ENCODE peak calls at places on chromosomes 4 and X, in eight cellular contexts. One of them, this sample, is unnamed.

GRCh38 chr4:63563288-63564014 is 845.8 kb downstream of the TECRL start:
- DNase-seq in prostate gland: no peak
- DNase-seq in HT1080: peak
- DNase-seq in hypothalamus: no peak
- DNase-seq in left ventricle myocardium inferior: no peak
- DNase-seq in kidney: no peak
- DNase-seq in nephron progenitor cell: no peak
- DNase-seq in COR-L47: peak
- DNase-seq in this sample: peak

GRCh38 chr4:8644461-8644891 is 51.9 kb downstream of the CPZ start:
- DNase-seq in prostate gland: no peak
- DNase-seq in HT1080: no peak
- DNase-seq in hypothalamus: no peak
- DNase-seq in left ventricle myocardium inferior: no peak
- DNase-seq in kidney: no peak
- DNase-seq in nephron progenitor cell: no peak
- DNase-seq in COR-L47: no peak
- DNase-seq in this sample: no peak

GRCh38 chr4:108902769-108903168 is 139.9 kb upstream of the ETNPPL start:
- DNase-seq in prostate gland: no peak
- DNase-seq in HT1080: no peak
- DNase-seq in hypothalamus: no peak
- DNase-seq in left ventricle myocardium inferior: no peak
- DNase-seq in kidney: no peak
- DNase-seq in nephron progenitor cell: no peak
- DNase-seq in COR-L47: no peak
- DNase-seq in this sample: no peak

GRCh38 chr4:5632571-5632970 is 75.8 kb downstream of the EVC2 start:
- DNase-seq in prostate gland: no peak
- DNase-seq in HT1080: no peak
- DNase-seq in hypothalamus: no peak
- DNase-seq in left ventricle myocardium inferior: no peak
- DNase-seq in kidney: no peak
- DNase-seq in nephron progenitor cell: no peak
- DNase-seq in COR-L47: no peak
- DNase-seq in this sample: no peak

GRCh38 chrX:56107320-56107719 is 124.8 kb upstream of the KLF8 start:
- DNase-seq in prostate gland: no peak
- DNase-seq in HT1080: no peak
- DNase-seq in hypothalamus: no peak
- DNase-seq in left ventricle myocardium inferior: no peak
- DNase-seq in kidney: no peak
- DNase-seq in nephron progenitor cell: no peak
- DNase-seq in COR-L47: no peak
- DNase-seq in this sample: no peak

GRCh38 chr4:143514432-143514831 is 930 bp downstream of the SMARCA5 start:
- DNase-seq in prostate gland: peak
- DNase-seq in HT1080: peak
- DNase-seq in hypothalamus: peak
- DNase-seq in left ventricle myocardium inferior: peak
- DNase-seq in kidney: peak
- DNase-seq in nephron progenitor cell: peak
- DNase-seq in COR-L47: peak
- DNase-seq in this sample: peak

GRCh38 chr4:128848461-128848860 is 39.0 kb downstream of the JADE1 start:
- DNase-seq in prostate gland: no peak
- DNase-seq in HT1080: no peak
- DNase-seq in hypothalamus: no peak
- DNase-seq in left ventricle myocardium inferior: no peak
- DNase-seq in kidney: no peak
- DNase-seq in nephron progenitor cell: no peak
- DNase-seq in COR-L47: no peak
- DNase-seq in this sample: no peak

GRCh38 chr4:139028191-139028661 is 12.6 kb downstream of the NOCT start:
- DNase-seq in prostate gland: no peak
- DNase-seq in HT1080: no peak
- DNase-seq in hypothalamus: peak
- DNase-seq in left ventricle myocardium inferior: peak
- DNase-seq in kidney: no peak
- DNase-seq in nephron progenitor cell: no peak
- DNase-seq in COR-L47: no peak
- DNase-seq in this sample: no peak

GRCh38 chr4:39036172-39036571 is 4.0 kb upstream of the TMEM156 start:
- DNase-seq in prostate gland: no peak
- DNase-seq in HT1080: peak
- DNase-seq in hypothalamus: no peak
- DNase-seq in left ventricle myocardium inferior: no peak
- DNase-seq in kidney: no peak
- DNase-seq in nephron progenitor cell: no peak
- DNase-seq in COR-L47: no peak
- DNase-seq in this sample: no peak

GRCh38 chr4:88971536-88971935 is 85.4 kb downstream of the FAM13A start:
- DNase-seq in prostate gland: no peak
- DNase-seq in HT1080: no peak
- DNase-seq in hypothalamus: no peak
- DNase-seq in left ventricle myocardium inferior: no peak
- DNase-seq in kidney: no peak
- DNase-seq in nephron progenitor cell: no peak
- DNase-seq in COR-L47: no peak
- DNase-seq in this sample: no peak

GRCh38 chrX:41085883-41086626 is 810 bp downstream of the USP9X start:
- DNase-seq in prostate gland: peak
- DNase-seq in HT1080: peak
- DNase-seq in hypothalamus: peak
- DNase-seq in left ventricle myocardium inferior: peak
- DNase-seq in kidney: peak
- DNase-seq in nephron progenitor cell: peak
- DNase-seq in COR-L47: peak
- DNase-seq in this sample: peak

GRCh38 chr4:113049421-113050355 is at the start of gene ANK2:
- DNase-seq in prostate gland: no peak
- DNase-seq in HT1080: no peak
- DNase-seq in hypothalamus: peak
- DNase-seq in left ventricle myocardium inferior: no peak
- DNase-seq in kidney: peak
- DNase-seq in nephron progenitor cell: peak
- DNase-seq in COR-L47: peak
- DNase-seq in this sample: no peak

GRCh38 chr4:79024371-79024770 is 85.1 kb upstream of the PAQR3 start:
- DNase-seq in prostate gland: no peak
- DNase-seq in HT1080: no peak
- DNase-seq in hypothalamus: no peak
- DNase-seq in left ventricle myocardium inferior: no peak
- DNase-seq in kidney: no peak
- DNase-seq in nephron progenitor cell: no peak
- DNase-seq in COR-L47: no peak
- DNase-seq in this sample: no peak

GRCh38 chr4:83320548-83320947 is 14.1 kb downstream of the HPSE start:
- DNase-seq in prostate gland: no peak
- DNase-seq in HT1080: peak
- DNase-seq in hypothalamus: no peak
- DNase-seq in left ventricle myocardium inferior: peak
- DNase-seq in kidney: peak
- DNase-seq in nephron progenitor cell: no peak
- DNase-seq in COR-L47: no peak
- DNase-seq in this sample: no peak

GRCh38 chrX:47179221-47179927 is 14.3 kb upstream of the UBA1 start:
- DNase-seq in prostate gland: no peak
- DNase-seq in HT1080: no peak
- DNase-seq in hypothalamus: peak
- DNase-seq in left ventricle myocardium inferior: peak
- DNase-seq in kidney: peak
- DNase-seq in nephron progenitor cell: no peak
- DNase-seq in COR-L47: no peak
- DNase-seq in this sample: no peak

GRCh38 chrX:22399793-22400192 is 127.1 kb downstream of the CBLL2 start:
- DNase-seq in prostate gland: no peak
- DNase-seq in HT1080: peak
- DNase-seq in hypothalamus: no peak
- DNase-seq in left ventricle myocardium inferior: no peak
- DNase-seq in kidney: no peak
- DNase-seq in nephron progenitor cell: no peak
- DNase-seq in COR-L47: no peak
- DNase-seq in this sample: no peak

GRCh38 chr4:1356181-1356998 is 9.4 kb downstream of the UVSSA start:
- DNase-seq in prostate gland: peak
- DNase-seq in HT1080: peak
- DNase-seq in hypothalamus: peak
- DNase-seq in left ventricle myocardium inferior: peak
- DNase-seq in kidney: no peak
- DNase-seq in nephron progenitor cell: peak
- DNase-seq in COR-L47: peak
- DNase-seq in this sample: peak

GRCh38 chr4:76588268-76588667 is 153.2 kb downstream of the SHROOM3 start:
- DNase-seq in prostate gland: no peak
- DNase-seq in HT1080: no peak
- DNase-seq in hypothalamus: no peak
- DNase-seq in left ventricle myocardium inferior: no peak
- DNase-seq in kidney: no peak
- DNase-seq in nephron progenitor cell: peak
- DNase-seq in COR-L47: no peak
- DNase-seq in this sample: no peak

GRCh38 chrX:2631743-2632532 is 59.2 kb upstream of the CD99 start:
- DNase-seq in prostate gland: no peak
- DNase-seq in HT1080: no peak
- DNase-seq in hypothalamus: no peak
- DNase-seq in left ventricle myocardium inferior: no peak
- DNase-seq in kidney: no peak
- DNase-seq in nephron progenitor cell: no peak
- DNase-seq in COR-L47: no peak
- DNase-seq in this sample: no peak

GRCh38 chrX:85026170-85026569 is 22.5 kb downstream of the APOOL start:
- DNase-seq in prostate gland: no peak
- DNase-seq in HT1080: no peak
- DNase-seq in hypothalamus: no peak
- DNase-seq in left ventricle myocardium inferior: no peak
- DNase-seq in kidney: no peak
- DNase-seq in nephron progenitor cell: no peak
- DNase-seq in COR-L47: no peak
- DNase-seq in this sample: no peak

GRCh38 chr4:164683040-164683439 is 70.9 kb upstream of the SMIM31 start:
- DNase-seq in prostate gland: no peak
- DNase-seq in HT1080: no peak
- DNase-seq in hypothalamus: no peak
- DNase-seq in left ventricle myocardium inferior: no peak
- DNase-seq in kidney: no peak
- DNase-seq in nephron progenitor cell: no peak
- DNase-seq in COR-L47: no peak
- DNase-seq in this sample: no peak

GRCh38 chr4:82891728-82892466 is 944 bp upstream of the SEC31A start:
- DNase-seq in prostate gland: no peak
- DNase-seq in HT1080: peak
- DNase-seq in hypothalamus: no peak
- DNase-seq in left ventricle myocardium inferior: no peak
- DNase-seq in kidney: no peak
- DNase-seq in nephron progenitor cell: no peak
- DNase-seq in COR-L47: no peak
- DNase-seq in this sample: peak

GRCh38 chr4:143382539-143382938 is 45.9 kb downstream of the GAB1 start:
- DNase-seq in prostate gland: no peak
- DNase-seq in HT1080: peak
- DNase-seq in hypothalamus: no peak
- DNase-seq in left ventricle myocardium inferior: no peak
- DNase-seq in kidney: no peak
- DNase-seq in nephron progenitor cell: no peak
- DNase-seq in COR-L47: no peak
- DNase-seq in this sample: peak

GRCh38 chr4:152971053-152971452 is 34.9 kb downstream of the FHDC1 start:
- DNase-seq in prostate gland: no peak
- DNase-seq in HT1080: no peak
- DNase-seq in hypothalamus: no peak
- DNase-seq in left ventricle myocardium inferior: no peak
- DNase-seq in kidney: no peak
- DNase-seq in nephron progenitor cell: no peak
- DNase-seq in COR-L47: no peak
- DNase-seq in this sample: no peak

GRCh38 chr4:99722662-99723061 is 65.0 kb upstream of the C4orf54 start:
- DNase-seq in prostate gland: no peak
- DNase-seq in HT1080: peak
- DNase-seq in hypothalamus: no peak
- DNase-seq in left ventricle myocardium inferior: no peak
- DNase-seq in kidney: no peak
- DNase-seq in nephron progenitor cell: no peak
- DNase-seq in COR-L47: no peak
- DNase-seq in this sample: no peak

GRCh38 chr4:14632041-14632440 is 370.2 kb upstream of the CPEB2 start:
- DNase-seq in prostate gland: no peak
- DNase-seq in HT1080: no peak
- DNase-seq in hypothalamus: no peak
- DNase-seq in left ventricle myocardium inferior: no peak
- DNase-seq in kidney: no peak
- DNase-seq in nephron progenitor cell: no peak
- DNase-seq in COR-L47: no peak
- DNase-seq in this sample: no peak

GRCh38 chr4:8647626-8648025 is 55.1 kb downstream of the CPZ start:
- DNase-seq in prostate gland: no peak
- DNase-seq in HT1080: no peak
- DNase-seq in hypothalamus: no peak
- DNase-seq in left ventricle myocardium inferior: no peak
- DNase-seq in kidney: peak
- DNase-seq in nephron progenitor cell: no peak
- DNase-seq in COR-L47: peak
- DNase-seq in this sample: no peak

This sample was measured in NAMALWA.